ENCODE peak calls at places on chromosomes 4 and X, in five cellular contexts. R is GM19239, U is iris pigment epithelial cell, B is HFF-Myc, Q is A172. C is an unnamed sample.

GRCh38 chr4:121377065-121377464 is 3.8 kb downstream of the QRFPR start:
- DNase-seq in R (no peak), U (no peak), B (no peak), Q (no peak), C (no peak)

GRCh38 chrX:1450381-1451161 is 2.1 kb downstream of the ASMTL start:
- DNase-seq in R (no peak), U (no peak), B (no peak), Q (no peak), C (no peak)

GRCh38 chr4:8191136-8191747 is 7.8 kb upstream of the SH3TC1 start:
- DNase-seq in R (no peak), U (peak), B (no peak), Q (peak), C (peak)

GRCh38 chr4:183618681-183619080 is 40.3 kb downstream of the RWDD4 start:
- DNase-seq in R (no peak), U (peak), B (no peak), Q (no peak), C (peak)

GRCh38 chr4:108042927-108043326 is 53.2 kb downstream of the HADH start:
- DNase-seq in R (no peak), U (no peak), B (no peak), Q (no peak), C (no peak)

GRCh38 chrX:110216027-110216426 is 101.9 kb downstream of the AMMECR1 start:
- DNase-seq in R (no peak), U (no peak), B (no peak), Q (no peak), C (no peak)

GRCh38 chrX:386239-386767 is 404 bp downstream of the PPP2R3B start:
- DNase-seq in R (no peak), U (no peak), B (no peak), Q (no peak), C (no peak)

GRCh38 chr4:188811116-188811515 is 671.9 kb downstream of the TRIML1 start:
- DNase-seq in R (no peak), U (no peak), B (no peak), Q (no peak), C (no peak)

GRCh38 chr4:8225704-8226443 is 26.8 kb downstream of the SH3TC1 start:
- DNase-seq in R (no peak), U (no peak), B (no peak), Q (no peak), C (no peak)

GRCh38 chr4:74109894-74110605 is 11.1 kb upstream of the CXCL2 start:
- DNase-seq in R (no peak), U (peak), B (no peak), Q (peak), C (peak)

GRCh38 chr4:88962430-88962829 is 94.6 kb downstream of the FAM13A start:
- DNase-seq in R (no peak), U (no peak), B (no peak), Q (no peak), C (no peak)

GRCh38 chr4:176406736-176407135 is 87.0 kb downstream of the SPCS3 start:
- DNase-seq in R (no peak), U (no peak), B (no peak), Q (peak), C (no peak)

GRCh38 chr4:77178560-77178959 is 21.6 kb downstream of the CCNG2 start:
- DNase-seq in R (no peak), U (no peak), B (no peak), Q (no peak), C (no peak)

GRCh38 chr4:23023666-23024065 is 330.9 kb downstream of the GBA3 start:
- DNase-seq in R (no peak), U (no peak), B (no peak), Q (no peak), C (no peak)

C was measured in amniotic epithelial cell.